ENCODE peak calls at places on chromosomes 6 and 20, in nine cellular contexts. H, Q, D, C, B, Y, T, X and F are unnamed samples.
A peak's percentile ranks its signal among the peaks of the same experiment; 100 is the strongest.

GRCh38 chr6:45845546-45845945 is 170.1 kb downstream of the CLIC5 start:
- DNase-seq in H (peak; percentile 65), Q (peak; percentile 81), D (no peak), C (no peak), B (no peak), Y (peak; percentile 61), T (no peak), X (no peak), F (no peak)

GRCh38 chr6:23272536-23272935 is 703.2 kb downstream of the HDGFL1 start:
- DNase-seq in H (no peak), Q (no peak), D (no peak), C (no peak), B (no peak), Y (no peak), T (no peak), X (no peak), F (no peak)

GRCh38 chr6:8859501-8859900 is 424.2 kb upstream of the SLC35B3 start:
- DNase-seq in H (peak; percentile 0), Q (no peak), D (no peak), C (no peak), B (no peak), Y (no peak), T (no peak), X (no peak), F (no peak)

GRCh38 chr20:39676857-39677351 is 714.8 kb downstream of the DHX35 start:
- DNase-seq in H (peak; percentile 5), Q (peak; percentile 51), D (no peak), C (peak; percentile 18), B (no peak), Y (no peak), T (peak; percentile 51), X (peak; percentile 9), F (no peak)

GRCh38 chr20:25247100-25247665 is 702 bp upstream of the PYGB start:
- DNase-seq in H (peak; percentile 56), Q (peak; percentile 83), D (peak; percentile 32), C (peak; percentile 77), B (peak; percentile 37), Y (peak; percentile 41), T (peak; percentile 81), X (peak; percentile 27), F (peak; percentile 35)

GRCh38 chr6:101705866-101706265 is 312.4 kb downstream of the GRIK2 start:
- DNase-seq in H (peak; percentile 0), Q (peak; percentile 20), D (no peak), C (no peak), B (no peak), Y (no peak), T (no peak), X (no peak), F (no peak)

GRCh38 chr6:169846286-169847056 is 95.0 kb downstream of the ERMARD start:
- DNase-seq in H (no peak), Q (no peak), D (no peak), C (no peak), B (no peak), Y (no peak), T (no peak), X (no peak), F (no peak)

GRCh38 chr6:169141706-169142705 is 111.6 kb downstream of the THBS2 start:
- DNase-seq in H (peak; percentile 45), Q (peak; percentile 33), D (no peak), C (no peak), B (no peak), Y (peak; percentile 41), T (no peak), X (no peak), F (no peak)

GRCh38 chr20:45118028-45118427 is 3.1 kb upstream of the WFDC5 start:
- DNase-seq in H (no peak), Q (no peak), D (no peak), C (no peak), B (no peak), Y (no peak), T (no peak), X (no peak), F (no peak)

GRCh38 chr6:2270049-2270448 is 24.6 kb upstream of the GMDS start:
- DNase-seq in H (no peak), Q (no peak), D (no peak), C (no peak), B (no peak), Y (no peak), T (no peak), X (no peak), F (no peak)

DNA sequence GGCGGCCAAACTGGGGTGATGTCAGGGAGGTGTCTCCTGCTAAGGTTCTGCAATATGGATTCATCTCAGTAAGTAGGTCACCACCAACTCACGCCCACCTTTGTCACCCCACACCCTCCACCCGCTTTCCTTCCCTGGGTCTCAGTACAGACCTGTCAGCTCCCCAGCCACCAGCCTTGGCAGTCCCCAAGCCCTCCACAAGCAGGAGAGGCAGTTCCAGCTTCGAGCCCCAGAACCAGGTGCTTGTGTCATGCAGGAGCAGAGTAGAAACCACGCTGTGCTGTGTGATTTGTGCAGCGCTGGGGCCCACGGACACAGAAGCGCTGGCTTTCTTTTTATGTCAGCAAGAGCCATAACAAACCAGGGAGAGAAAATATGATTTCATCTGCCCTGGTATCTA is 89.0 kb upstream of the CDH4 start:
- DNase-seq in H (no peak), Q (no peak), D (no peak), C (no peak), B (no peak), Y (no peak), T (no peak), X (no peak), F (peak; percentile 22)
- TF ChIP-seq EZH2 in H (no peak), Q (no peak), D (no peak), C (no peak), B (no peak), Y (no peak), T (no peak), X (no peak), F (no peak)

DNA sequence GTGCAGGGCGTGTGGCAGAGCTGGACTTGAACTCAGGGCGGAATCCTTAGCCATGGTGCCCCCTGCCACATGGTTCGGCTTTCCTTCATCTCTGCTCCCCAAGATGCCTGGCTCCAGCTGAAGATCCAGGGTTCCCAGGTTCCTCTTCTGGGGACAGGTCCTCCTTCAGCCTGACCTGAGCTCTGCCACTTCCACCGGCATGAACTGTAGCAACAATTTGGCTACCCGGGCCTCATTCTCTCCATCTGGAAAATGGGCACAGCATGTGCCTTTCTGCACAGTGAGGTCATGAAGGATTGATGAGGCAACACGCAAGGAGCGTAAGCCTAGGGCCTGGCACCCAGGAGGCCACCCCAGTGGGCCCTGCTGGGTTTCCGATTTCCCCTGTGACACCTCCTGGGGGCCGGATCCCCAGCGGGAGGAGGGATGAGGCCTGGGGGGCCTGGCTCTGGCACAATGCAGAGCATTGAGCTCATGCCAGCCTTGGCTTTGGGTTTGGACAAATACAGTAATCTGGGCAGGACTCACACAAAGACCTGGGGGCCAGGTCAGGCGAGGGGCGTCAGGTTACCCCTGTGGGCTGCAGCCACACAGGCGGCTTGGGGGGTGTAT is 74.0 kb downstream of the CEBPB start:
- DNase-seq in H (no peak), Q (no peak), D (no peak), C (no peak), B (no peak), Y (no peak), T (no peak), X (no peak), F (no peak)
- TF ChIP-seq EZH2 in H (no peak), Q (no peak), D (no peak), C (no peak), B (no peak), Y (no peak), T (no peak), X (no peak), F (no peak)

DNA sequence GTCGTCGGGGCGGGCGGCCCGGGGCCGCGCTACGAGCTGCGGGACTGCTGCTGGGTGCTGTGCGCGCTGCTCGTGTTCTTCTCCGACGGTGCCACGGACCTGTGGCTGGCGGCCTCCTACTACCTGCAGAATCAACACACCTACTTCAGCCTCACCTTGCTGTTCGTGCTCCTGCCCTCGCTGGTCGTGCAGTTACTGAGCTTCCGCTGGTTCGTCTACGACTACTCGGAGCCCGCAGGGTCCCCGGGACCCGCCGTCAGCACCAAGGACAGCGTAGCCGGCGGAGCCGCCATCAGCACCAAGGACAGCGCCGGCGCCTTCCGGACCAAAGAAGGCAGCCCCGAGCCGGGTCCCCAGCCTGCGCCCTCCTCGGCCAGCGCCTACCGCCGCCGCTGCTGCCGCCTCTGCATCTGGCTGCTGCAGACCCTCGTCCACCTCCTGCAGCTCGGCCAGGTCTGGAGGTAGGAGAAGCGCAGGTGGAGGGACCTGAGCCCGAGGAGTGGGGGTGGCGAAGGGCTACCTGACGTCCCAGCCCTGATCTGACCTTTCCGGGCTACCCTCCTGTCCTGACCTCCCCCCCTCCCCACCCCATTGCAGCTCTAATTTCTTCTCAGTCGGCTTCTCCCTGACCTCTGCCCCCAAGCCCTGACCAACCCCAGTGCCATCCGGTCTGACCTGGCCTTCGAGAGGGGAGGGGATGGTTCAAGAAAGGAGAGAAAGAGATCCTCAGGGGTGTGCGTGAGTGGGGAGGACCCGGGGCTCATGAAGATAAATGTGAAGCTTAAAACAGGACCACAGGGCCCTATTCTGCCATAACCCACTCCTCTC is 562 bp downstream of the XKR7 start:
- DNase-seq in H (peak; percentile 54), Q (peak; percentile 74), D (peak; percentile 96), C (peak; percentile 96), B (no peak), Y (peak; percentile 19), T (peak; percentile 97), X (peak; percentile 71), F (peak; percentile 89)
- TF ChIP-seq EZH2 in H (peak; percentile 45), Q (no peak), D (no peak), C (peak; percentile 41), B (no peak), Y (no peak), T (no peak), X (no peak), F (no peak)

GRCh38 chr6:41427642-41428401 is 92.4 kb downstream of the NCR2 start:
- DNase-seq in H (peak; percentile 14), Q (peak; percentile 57), D (no peak), C (peak; percentile 67), B (no peak), Y (no peak), T (peak; percentile 82), X (no peak), F (no peak)

GRCh38 chr6:41428995-41429417 is 93.6 kb downstream of the NCR2 start:
- DNase-seq in H (peak; percentile 77), Q (peak; percentile 89), D (no peak), C (no peak), B (no peak), Y (peak; percentile 55), T (peak; percentile 51), X (no peak), F (peak; percentile 55)

GRCh38 chr6:41426888-41427641 is 91.7 kb downstream of the NCR2 start:
- DNase-seq in H (no peak), Q (no peak), D (no peak), C (peak; percentile 38), B (no peak), Y (no peak), T (peak; percentile 46), X (no peak), F (no peak)

GRCh38 chr6:41429506-41430504 is 94.4 kb downstream of the NCR2 start:
- DNase-seq in H (peak; percentile 20), Q (no peak), D (no peak), C (no peak), B (no peak), Y (no peak), T (no peak), X (no peak), F (no peak)

DNA sequence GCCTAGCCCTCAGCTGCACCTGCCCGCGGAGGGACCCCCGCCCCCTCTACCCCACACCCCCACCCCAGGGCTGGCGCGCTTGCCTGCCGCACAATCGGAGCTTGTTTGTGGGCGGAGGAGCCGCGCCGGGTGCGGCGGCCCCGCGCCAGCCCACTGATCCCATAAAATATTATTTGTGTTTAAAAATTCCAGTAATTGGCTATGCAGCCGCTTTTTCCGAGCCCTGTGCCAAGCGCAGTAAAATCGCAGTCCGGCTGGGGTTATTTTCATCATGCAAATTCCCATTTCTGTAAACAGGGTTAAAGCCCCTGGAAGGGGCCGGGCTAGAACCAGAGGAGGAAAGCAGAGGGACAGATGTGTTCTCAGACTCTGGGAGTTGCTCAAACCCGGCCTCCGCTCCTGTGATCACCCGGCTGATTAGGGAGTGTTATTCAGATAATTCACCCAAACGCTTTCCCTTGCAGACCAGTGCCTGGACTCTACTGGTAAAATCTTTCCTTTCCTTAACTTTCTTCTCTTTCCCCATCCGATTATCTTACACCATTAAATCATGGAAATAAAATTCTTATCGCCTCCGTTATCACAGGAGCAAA is 93.1 kb downstream of the NCR2 start:
- DNase-seq in H (no peak), Q (peak; percentile 42), D (no peak), C (peak; percentile 50), B (no peak), Y (no peak), T (no peak), X (no peak), F (no peak)
- TF ChIP-seq EZH2 in H (peak; percentile 7), Q (peak; percentile 57), D (no peak), C (peak; percentile 80), B (no peak), Y (no peak), T (peak; percentile 49), X (peak; percentile 48), F (no peak)